ENCODE peak calls at places on chromosomes 4 and X, in eight cellular contexts. I, X, T, N, H, A, C and V are unnamed samples.

GRCh38 chrX:119871599-119872395 is at the start of the genes NDUFA1 and RNF113A:
- DNase-seq in A (peak), X (peak), N (peak), C (peak), I (peak), T (peak), H (peak), V (peak)

GRCh38 chrX:108945883-108946523 is 209.6 kb upstream of the IRS4 start:
- DNase-seq in N (no peak), C (no peak), T (no peak), A (no peak), I (no peak), H (no peak), X (no peak), V (no peak)

GRCh38 chr4:101282076-101282844 is 65.1 kb downstream of the PPP3CA start:
- DNase-seq in T (no peak), A (no peak), I (no peak), C (no peak), N (no peak), X (no peak), H (no peak), V (no peak)

GRCh38 chr4:98113005-98113404 is 30.3 kb downstream of the STPG2 start:
- DNase-seq in I (peak), X (peak), C (peak), T (peak), H (no peak), N (no peak), A (no peak), V (no peak)

GRCh38 chr4:3037957-3038451 is 36.3 kb downstream of the HTT-AS start:
- DNase-seq in H (no peak), C (peak), X (no peak), I (no peak), N (no peak), A (no peak), T (no peak), V (peak)

GRCh38 chr4:84878090-84878489 is 88.4 kb downstream of the WDFY3 start:
- DNase-seq in H (no peak), N (no peak), T (peak), C (no peak), A (no peak), I (no peak), X (no peak), V (no peak)

GRCh38 chr4:54626113-54626512 is 31.6 kb upstream of the KIT start:
- DNase-seq in N (no peak), H (no peak), C (no peak), I (no peak), X (no peak), A (no peak), T (no peak), V (no peak)

GRCh38 chr4:15002659-15003440 is 569 bp downstream of the CPEB2 start:
- DNase-seq in H (peak), A (peak), C (peak), I (peak), N (peak), T (peak), X (peak), V (peak)

GRCh38 chrX:19824603-19825002 is 62.8 kb downstream of the SH3KBP1 start:
- DNase-seq in T (peak), N (no peak), C (no peak), X (no peak), H (no peak), A (no peak), I (no peak), V (no peak)

GRCh38 chr4:152644130-152644529 is 35.7 kb downstream of the TMEM154 start:
- DNase-seq in N (no peak), I (no peak), T (no peak), X (peak), H (no peak), A (no peak), C (no peak), V (no peak)

GRCh38 chr4:110567266-110567665 is 55.6 kb downstream of the PITX2 start:
- DNase-seq in X (no peak), H (no peak), A (no peak), N (no peak), I (no peak), T (no peak), C (no peak), V (no peak)

GRCh38 chr4:152970102-152970820 is 34.1 kb downstream of the FHDC1 start:
- DNase-seq in H (no peak), N (no peak), C (no peak), X (no peak), I (no peak), A (no peak), T (peak), V (no peak)

GRCh38 chrX:71532078-71532752 is 689 bp upstream of the OGT start:
- DNase-seq in I (peak), C (no peak), T (peak), A (peak), N (no peak), H (no peak), X (peak), V (no peak)

GRCh38 chr4:27568236-27568951 is 707.8 kb downstream of the STIM2 start:
- DNase-seq in T (no peak), X (no peak), A (no peak), H (no peak), I (no peak), N (no peak), C (no peak), V (no peak)

GRCh38 chr4:29276150-29276549 is 1444.0 kb upstream of the PCDH7 start:
- DNase-seq in T (no peak), N (no peak), A (no peak), C (no peak), X (no peak), H (no peak), I (no peak), V (no peak)

GRCh38 chr4:112082954-112083586 is 62.2 kb upstream of the FAM241A start:
- DNase-seq in H (no peak), T (peak), X (no peak), C (no peak), I (no peak), A (no peak), N (no peak), V (no peak)

GRCh38 chr4:165743422-165743821 is 129.6 kb upstream of the TLL1 start:
- DNase-seq in I (no peak), X (no peak), T (no peak), C (no peak), N (no peak), H (no peak), A (no peak), V (no peak)

GRCh38 chr4:67234296-67234695 is 311.0 kb downstream of the CENPC start:
- DNase-seq in I (no peak), H (no peak), X (no peak), T (no peak), N (no peak), C (no peak), A (no peak), V (no peak)

GRCh38 chr4:40587826-40588225 is 41.8 kb downstream of the RBM47 start:
- DNase-seq in C (no peak), H (no peak), X (no peak), T (peak), N (no peak), I (no peak), A (no peak), V (peak)

GRCh38 chrX:8067754-8068469 is 103.2 kb downstream of the VCX2 start:
- DNase-seq in A (no peak), N (no peak), X (no peak), T (peak), I (peak), C (no peak), H (no peak), V (no peak)

GRCh38 chrX:97898798-97899197 is 1015.1 kb downstream of the RPA4 start:
- DNase-seq in A (no peak), T (peak), H (no peak), X (no peak), N (no peak), I (no peak), C (no peak), V (no peak)